ENCODE peak calls at places on chromosome 15, in ten cellular contexts. One of them, this sample, is unnamed.

GRCh38 chr15:38207591-38207990 is 45.0 kb upstream of the SPRED1 start:
- DNase-seq in heart left ventricle: no peak
- DNase-seq in A549: no peak
- DNase-seq in testis: no peak
- DNase-seq in transverse colon: no peak
- DNase-seq in stomach: no peak
- DNase-seq in Peyer's patch: no peak
- DNase-seq in uterus: no peak
- DNase-seq in HCT116: no peak
- DNase-seq in prostate gland: no peak
- DNase-seq in this sample: no peak

GRCh38 chr15:72907733-72908132 is 124.2 kb upstream of the ADPGK start:
- DNase-seq in heart left ventricle: peak
- DNase-seq in A549: no peak
- DNase-seq in testis: peak
- DNase-seq in transverse colon: no peak
- DNase-seq in stomach: no peak
- DNase-seq in Peyer's patch: no peak
- DNase-seq in uterus: no peak
- DNase-seq in HCT116: no peak
- DNase-seq in prostate gland: no peak
- DNase-seq in this sample: peak

GRCh38 chr15:52481915-52482314 is 46.8 kb downstream of the MYO5A start:
- DNase-seq in heart left ventricle: no peak
- DNase-seq in A549: no peak
- DNase-seq in testis: no peak
- DNase-seq in transverse colon: peak
- DNase-seq in stomach: no peak
- DNase-seq in Peyer's patch: peak
- DNase-seq in uterus: no peak
- DNase-seq in HCT116: peak
- DNase-seq in prostate gland: no peak
- DNase-seq in this sample: no peak

GRCh38 chr15:92661961-92662360 is 6.4 kb upstream of the FAM174B start:
- DNase-seq in heart left ventricle: no peak
- DNase-seq in A549: no peak
- DNase-seq in testis: no peak
- DNase-seq in transverse colon: no peak
- DNase-seq in stomach: no peak
- DNase-seq in Peyer's patch: no peak
- DNase-seq in uterus: no peak
- DNase-seq in HCT116: no peak
- DNase-seq in prostate gland: no peak
- DNase-seq in this sample: no peak

GRCh38 chr15:37046876-37047614 is 53.3 kb downstream of the MEIS2 start:
- DNase-seq in heart left ventricle: no peak
- DNase-seq in A549: no peak
- DNase-seq in testis: no peak
- DNase-seq in transverse colon: no peak
- DNase-seq in stomach: no peak
- DNase-seq in Peyer's patch: no peak
- DNase-seq in uterus: no peak
- DNase-seq in HCT116: no peak
- DNase-seq in prostate gland: no peak
- DNase-seq in this sample: no peak

GRCh38 chr15:52528465-52529288 is at the start of gene MYO5A:
- DNase-seq in heart left ventricle: peak
- DNase-seq in A549: peak
- DNase-seq in testis: peak
- DNase-seq in transverse colon: peak
- DNase-seq in stomach: peak
- DNase-seq in Peyer's patch: peak
- DNase-seq in uterus: peak
- DNase-seq in HCT116: peak
- DNase-seq in prostate gland: peak
- DNase-seq in this sample: peak

GRCh38 chr15:62250176-62250575 is 85.1 kb upstream of the C2CD4B start:
- DNase-seq in heart left ventricle: no peak
- DNase-seq in A549: no peak
- DNase-seq in testis: no peak
- DNase-seq in transverse colon: no peak
- DNase-seq in stomach: no peak
- DNase-seq in Peyer's patch: no peak
- DNase-seq in uterus: no peak
- DNase-seq in HCT116: no peak
- DNase-seq in prostate gland: no peak
- DNase-seq in this sample: no peak

GRCh38 chr15:67531379-67532059 is 10.6 kb downstream of the C15orf61 start:
- DNase-seq in heart left ventricle: no peak
- DNase-seq in A549: no peak
- DNase-seq in testis: no peak
- DNase-seq in transverse colon: no peak
- DNase-seq in stomach: no peak
- DNase-seq in Peyer's patch: no peak
- DNase-seq in uterus: no peak
- DNase-seq in HCT116: no peak
- DNase-seq in prostate gland: no peak
- DNase-seq in this sample: no peak

GRCh38 chr15:64634576-64635485 is 140.6 kb downstream of the RBPMS2 start:
- DNase-seq in heart left ventricle: no peak
- DNase-seq in A549: peak
- DNase-seq in testis: no peak
- DNase-seq in transverse colon: no peak
- DNase-seq in stomach: no peak
- DNase-seq in Peyer's patch: no peak
- DNase-seq in uterus: no peak
- DNase-seq in HCT116: no peak
- DNase-seq in prostate gland: no peak
- DNase-seq in this sample: no peak

GRCh38 chr15:37789392-37789776 is 145.1 kb upstream of the TMCO5A start:
- DNase-seq in heart left ventricle: no peak
- DNase-seq in A549: no peak
- DNase-seq in testis: no peak
- DNase-seq in transverse colon: no peak
- DNase-seq in stomach: no peak
- DNase-seq in Peyer's patch: no peak
- DNase-seq in uterus: no peak
- DNase-seq in HCT116: no peak
- DNase-seq in prostate gland: no peak
- DNase-seq in this sample: no peak

GRCh38 chr15:77508541-77509505 is 88.1 kb downstream of the HMG20A start:
- DNase-seq in heart left ventricle: no peak
- DNase-seq in A549: no peak
- DNase-seq in testis: peak
- DNase-seq in transverse colon: no peak
- DNase-seq in stomach: peak
- DNase-seq in Peyer's patch: no peak
- DNase-seq in uterus: peak
- DNase-seq in HCT116: no peak
- DNase-seq in prostate gland: no peak
- DNase-seq in this sample: no peak

GRCh38 chr15:72936237-72936636 is 116.0 kb upstream of the NEO1 start:
- DNase-seq in heart left ventricle: no peak
- DNase-seq in A549: no peak
- DNase-seq in testis: no peak
- DNase-seq in transverse colon: no peak
- DNase-seq in stomach: no peak
- DNase-seq in Peyer's patch: no peak
- DNase-seq in uterus: no peak
- DNase-seq in HCT116: no peak
- DNase-seq in prostate gland: no peak
- DNase-seq in this sample: no peak

GRCh38 chr15:95770191-95770590 is 560.3 kb upstream of the NR2F2 start:
- DNase-seq in heart left ventricle: no peak
- DNase-seq in A549: no peak
- DNase-seq in testis: no peak
- DNase-seq in transverse colon: no peak
- DNase-seq in stomach: no peak
- DNase-seq in Peyer's patch: no peak
- DNase-seq in uterus: no peak
- DNase-seq in HCT116: no peak
- DNase-seq in prostate gland: no peak
- DNase-seq in this sample: no peak

GRCh38 chr15:88061452-88061851 is 195.1 kb downstream of the NTRK3 start:
- DNase-seq in heart left ventricle: no peak
- DNase-seq in A549: no peak
- DNase-seq in testis: no peak
- DNase-seq in transverse colon: no peak
- DNase-seq in stomach: no peak
- DNase-seq in Peyer's patch: no peak
- DNase-seq in uterus: no peak
- DNase-seq in HCT116: no peak
- DNase-seq in prostate gland: no peak
- DNase-seq in this sample: no peak

GRCh38 chr15:74631935-74632560 is 16.4 kb downstream of the CLK3 start:
- DNase-seq in heart left ventricle: no peak
- DNase-seq in A549: peak
- DNase-seq in testis: peak
- DNase-seq in transverse colon: peak
- DNase-seq in stomach: peak
- DNase-seq in Peyer's patch: peak
- DNase-seq in uterus: peak
- DNase-seq in HCT116: no peak
- DNase-seq in prostate gland: peak
- DNase-seq in this sample: peak

GRCh38 chr15:99442268-99442897 is 123.4 kb upstream of the MEF2A start:
- DNase-seq in heart left ventricle: peak
- DNase-seq in A549: peak
- DNase-seq in testis: peak
- DNase-seq in transverse colon: peak
- DNase-seq in stomach: peak
- DNase-seq in Peyer's patch: peak
- DNase-seq in uterus: peak
- DNase-seq in HCT116: peak
- DNase-seq in prostate gland: peak
- DNase-seq in this sample: peak

GRCh38 chr15:55499158-55499557 is 8.9 kb downstream of the DNAAF4 start:
- DNase-seq in heart left ventricle: no peak
- DNase-seq in A549: no peak
- DNase-seq in testis: peak
- DNase-seq in transverse colon: no peak
- DNase-seq in stomach: no peak
- DNase-seq in Peyer's patch: no peak
- DNase-seq in uterus: no peak
- DNase-seq in HCT116: no peak
- DNase-seq in prostate gland: no peak
- DNase-seq in this sample: no peak

GRCh38 chr15:71251548-71252035 is 136.3 kb downstream of the THSD4 start:
- DNase-seq in heart left ventricle: no peak
- DNase-seq in A549: peak
- DNase-seq in testis: peak
- DNase-seq in transverse colon: no peak
- DNase-seq in stomach: no peak
- DNase-seq in Peyer's patch: no peak
- DNase-seq in uterus: no peak
- DNase-seq in HCT116: no peak
- DNase-seq in prostate gland: no peak
- DNase-seq in this sample: no peak

GRCh38 chr15:59035157-59035556 is 47.7 kb downstream of the RNF111 start:
- DNase-seq in heart left ventricle: no peak
- DNase-seq in A549: no peak
- DNase-seq in testis: no peak
- DNase-seq in transverse colon: no peak
- DNase-seq in stomach: no peak
- DNase-seq in Peyer's patch: no peak
- DNase-seq in uterus: no peak
- DNase-seq in HCT116: no peak
- DNase-seq in prostate gland: no peak
- DNase-seq in this sample: no peak
- TF ChIP-seq POLR2A in heart left ventricle: no peak
- TF ChIP-seq POLR2A in A549: no peak
- TF ChIP-seq POLR2A in testis: no peak
- TF ChIP-seq POLR2A in transverse colon: no peak
- TF ChIP-seq POLR2A in stomach: no peak
- TF ChIP-seq POLR2A in Peyer's patch: no peak
- TF ChIP-seq POLR2A in uterus: no peak
- TF ChIP-seq POLR2A in HCT116: no peak
- TF ChIP-seq POLR2A in prostate gland: no peak
- TF ChIP-seq POLR2A in this sample: no peak

GRCh38 chr15:58864602-58865419 is 68.7 kb downstream of the SLTM start:
- DNase-seq in heart left ventricle: peak
- DNase-seq in A549: no peak
- DNase-seq in testis: peak
- DNase-seq in transverse colon: no peak
- DNase-seq in stomach: peak
- DNase-seq in Peyer's patch: no peak
- DNase-seq in uterus: no peak
- DNase-seq in HCT116: no peak
- DNase-seq in prostate gland: peak
- DNase-seq in this sample: peak
- TF ChIP-seq POLR2A in heart left ventricle: no peak
- TF ChIP-seq POLR2A in A549: no peak
- TF ChIP-seq POLR2A in testis: no peak
- TF ChIP-seq POLR2A in transverse colon: no peak
- TF ChIP-seq POLR2A in stomach: no peak
- TF ChIP-seq POLR2A in Peyer's patch: no peak
- TF ChIP-seq POLR2A in uterus: no peak
- TF ChIP-seq POLR2A in HCT116: no peak
- TF ChIP-seq POLR2A in prostate gland: no peak
- TF ChIP-seq POLR2A in this sample: no peak

GRCh38 chr15:45449878-45450277 is 71.5 kb upstream of the GATM start:
- DNase-seq in heart left ventricle: no peak
- DNase-seq in A549: no peak
- DNase-seq in testis: no peak
- DNase-seq in transverse colon: peak
- DNase-seq in stomach: peak
- DNase-seq in Peyer's patch: no peak
- DNase-seq in uterus: no peak
- DNase-seq in HCT116: no peak
- DNase-seq in prostate gland: peak
- DNase-seq in this sample: no peak
- TF ChIP-seq POLR2A in heart left ventricle: no peak
- TF ChIP-seq POLR2A in A549: no peak
- TF ChIP-seq POLR2A in testis: no peak
- TF ChIP-seq POLR2A in transverse colon: no peak
- TF ChIP-seq POLR2A in stomach: no peak
- TF ChIP-seq POLR2A in Peyer's patch: no peak
- TF ChIP-seq POLR2A in uterus: no peak
- TF ChIP-seq POLR2A in HCT116: no peak
- TF ChIP-seq POLR2A in prostate gland: peak
- TF ChIP-seq POLR2A in this sample: no peak

DNA sequence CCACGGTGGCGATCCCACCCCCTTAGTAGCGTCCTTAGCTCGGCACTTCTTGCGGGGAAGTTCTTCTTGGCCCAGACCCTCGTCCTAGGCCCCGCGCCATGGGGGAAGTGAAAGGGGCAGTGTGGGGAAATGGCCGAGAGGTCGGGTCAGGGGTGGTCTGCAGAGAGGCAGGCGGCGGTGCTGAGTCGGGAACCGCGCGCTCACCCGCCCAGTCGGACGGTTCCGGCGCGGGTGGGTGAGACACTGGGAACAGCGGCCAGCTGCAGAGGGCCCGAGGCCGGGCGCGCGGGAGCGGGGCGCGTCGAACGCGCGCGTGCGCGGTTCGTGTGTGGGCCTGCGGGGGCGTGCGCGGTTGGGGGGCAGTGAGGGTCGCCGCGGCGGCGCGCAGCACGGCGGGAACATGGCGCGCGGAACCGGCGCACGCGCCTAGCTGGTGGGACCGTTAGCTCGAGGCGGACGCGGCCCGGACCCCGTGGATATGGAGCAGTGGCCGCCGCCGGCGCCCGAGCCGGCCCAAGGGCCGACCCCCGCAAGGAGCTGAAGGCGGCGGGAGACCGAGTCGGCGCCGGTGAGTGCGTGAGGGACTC is 246.9 kb downstream of the GOLGA6L6 start:
- DNase-seq in heart left ventricle: no peak
- DNase-seq in A549: no peak
- DNase-seq in testis: peak
- DNase-seq in transverse colon: no peak
- DNase-seq in stomach: no peak
- DNase-seq in Peyer's patch: peak
- DNase-seq in uterus: no peak
- DNase-seq in HCT116: no peak
- DNase-seq in prostate gland: no peak
- DNase-seq in this sample: no peak
- TF ChIP-seq POLR2A in heart left ventricle: no peak
- TF ChIP-seq POLR2A in A549: no peak
- TF ChIP-seq POLR2A in testis: no peak
- TF ChIP-seq POLR2A in transverse colon: no peak
- TF ChIP-seq POLR2A in stomach: no peak
- TF ChIP-seq POLR2A in Peyer's patch: no peak
- TF ChIP-seq POLR2A in uterus: no peak
- TF ChIP-seq POLR2A in HCT116: no peak
- TF ChIP-seq POLR2A in prostate gland: no peak
- TF ChIP-seq POLR2A in this sample: no peak